ENCODE peak calls at places on chromosomes 4 and X, in five cellular contexts. One of them, this sample, is unnamed.

GRCh38 chrX:4570141-4570540 is 856.7 kb upstream of the PRKX start:
- DNase-seq in dorsolateral prefrontal cortex: no peak
- DNase-seq in endodermal cell: peak; percentile 50
- DNase-seq in body of pancreas: peak; percentile 53
- DNase-seq in stomach: peak; percentile 60
- DNase-seq in this sample: no peak

GRCh38 chr4:151955721-151956340 is 195.0 kb upstream of the GATB start:
- DNase-seq in dorsolateral prefrontal cortex: no peak
- DNase-seq in endodermal cell: no peak
- DNase-seq in body of pancreas: no peak
- DNase-seq in stomach: no peak
- DNase-seq in this sample: no peak

GRCh38 chr4:46389301-46389761 is 597 bp downstream of the GABRA2 start:
- DNase-seq in dorsolateral prefrontal cortex: no peak
- DNase-seq in endodermal cell: peak; percentile 73
- DNase-seq in body of pancreas: no peak
- DNase-seq in stomach: no peak
- DNase-seq in this sample: no peak

GRCh38 chr4:99324361-99324760 is 3.2 kb upstream of the ADH1B start:
- DNase-seq in dorsolateral prefrontal cortex: no peak
- DNase-seq in endodermal cell: no peak
- DNase-seq in body of pancreas: no peak
- DNase-seq in stomach: no peak
- DNase-seq in this sample: no peak

GRCh38 chr4:161714022-161714751 is 449.6 kb downstream of the FSTL5 start:
- DNase-seq in dorsolateral prefrontal cortex: no peak
- DNase-seq in endodermal cell: no peak
- DNase-seq in body of pancreas: no peak
- DNase-seq in stomach: no peak
- DNase-seq in this sample: no peak

GRCh38 chrX:18574591-18574990 is 97.3 kb downstream of the RS1 start:
- DNase-seq in dorsolateral prefrontal cortex: no peak
- DNase-seq in endodermal cell: no peak
- DNase-seq in body of pancreas: peak; percentile 7
- DNase-seq in stomach: no peak
- DNase-seq in this sample: no peak

GRCh38 chr4:26757751-26758150 is 102.9 kb upstream of the STIM2 start:
- DNase-seq in dorsolateral prefrontal cortex: no peak
- DNase-seq in endodermal cell: no peak
- DNase-seq in body of pancreas: no peak
- DNase-seq in stomach: no peak
- DNase-seq in this sample: no peak

GRCh38 chr4:13056630-13057187 is 427.4 kb downstream of the RAB28 start:
- DNase-seq in dorsolateral prefrontal cortex: no peak
- DNase-seq in endodermal cell: no peak
- DNase-seq in body of pancreas: no peak
- DNase-seq in stomach: no peak
- DNase-seq in this sample: no peak

GRCh38 chr4:38366451-38366850 is 297.5 kb upstream of the KLF3 start:
- DNase-seq in dorsolateral prefrontal cortex: no peak
- DNase-seq in endodermal cell: no peak
- DNase-seq in body of pancreas: peak; percentile 10
- DNase-seq in stomach: no peak
- DNase-seq in this sample: no peak

GRCh38 chr4:98446499-98447375 is 185.6 kb downstream of the RAP1GDS1 start:
- DNase-seq in dorsolateral prefrontal cortex: no peak
- DNase-seq in endodermal cell: no peak
- DNase-seq in body of pancreas: peak; percentile 26
- DNase-seq in stomach: peak; percentile 32
- DNase-seq in this sample: no peak

GRCh38 chrX:110381216-110381615 is 22.6 kb downstream of the RTL9 start:
- DNase-seq in dorsolateral prefrontal cortex: no peak
- DNase-seq in endodermal cell: no peak
- DNase-seq in body of pancreas: no peak
- DNase-seq in stomach: no peak
- DNase-seq in this sample: no peak

GRCh38 chrX:23770142-23770541 is 12.8 kb upstream of the SAT1 start:
- DNase-seq in dorsolateral prefrontal cortex: no peak
- DNase-seq in endodermal cell: no peak
- DNase-seq in body of pancreas: no peak
- DNase-seq in stomach: no peak
- DNase-seq in this sample: no peak

GRCh38 chr4:3405176-3405575 is 36.6 kb upstream of the HGFAC start:
- DNase-seq in dorsolateral prefrontal cortex: no peak
- DNase-seq in endodermal cell: no peak
- DNase-seq in body of pancreas: no peak
- DNase-seq in stomach: no peak
- DNase-seq in this sample: no peak

GRCh38 chr4:100086766-100087431 is 103.4 kb downstream of the DDIT4L start:
- DNase-seq in dorsolateral prefrontal cortex: no peak
- DNase-seq in endodermal cell: no peak
- DNase-seq in body of pancreas: no peak
- DNase-seq in stomach: no peak
- DNase-seq in this sample: no peak

GRCh38 chr4:127997534-127998388 is 32.6 kb downstream of the ABHD18 start:
- DNase-seq in dorsolateral prefrontal cortex: no peak
- DNase-seq in endodermal cell: no peak
- DNase-seq in body of pancreas: peak; percentile 19
- DNase-seq in stomach: no peak
- DNase-seq in this sample: no peak

GRCh38 chr4:184170996-184171395 is 46.7 kb downstream of the ENPP6 start:
- DNase-seq in dorsolateral prefrontal cortex: no peak
- DNase-seq in endodermal cell: peak; percentile 79
- DNase-seq in body of pancreas: no peak
- DNase-seq in stomach: no peak
- DNase-seq in this sample: no peak

GRCh38 chr4:159552979-159553768 is 450.3 kb downstream of the RAPGEF2 start:
- DNase-seq in dorsolateral prefrontal cortex: no peak
- DNase-seq in endodermal cell: no peak
- DNase-seq in body of pancreas: peak; percentile 34
- DNase-seq in stomach: no peak
- DNase-seq in this sample: no peak

GRCh38 chr4:111213520-111213919 is 590.6 kb upstream of the PITX2 start:
- DNase-seq in dorsolateral prefrontal cortex: no peak
- DNase-seq in endodermal cell: no peak
- DNase-seq in body of pancreas: no peak
- DNase-seq in stomach: no peak
- DNase-seq in this sample: no peak

GRCh38 chrX:154368630-154369452 is 5.6 kb downstream of the FLNA start:
- DNase-seq in dorsolateral prefrontal cortex: no peak
- DNase-seq in endodermal cell: peak; percentile 78
- DNase-seq in body of pancreas: peak; percentile 76
- DNase-seq in stomach: peak; percentile 61
- DNase-seq in this sample: peak; percentile 86

GRCh38 chr4:152289963-152290362 is 245.9 kb downstream of the FBXW7 start:
- DNase-seq in dorsolateral prefrontal cortex: peak; percentile 5
- DNase-seq in endodermal cell: no peak
- DNase-seq in body of pancreas: no peak
- DNase-seq in stomach: no peak
- DNase-seq in this sample: no peak

GRCh38 chrX:20053537-20053936 is 62.7 kb upstream of the BCLAF3 start:
- DNase-seq in dorsolateral prefrontal cortex: no peak
- DNase-seq in endodermal cell: no peak
- DNase-seq in body of pancreas: no peak
- DNase-seq in stomach: no peak
- DNase-seq in this sample: no peak

GRCh38 chr4:8334786-8335460 is 65.4 kb downstream of the HTRA3 start:
- DNase-seq in dorsolateral prefrontal cortex: no peak
- DNase-seq in endodermal cell: peak; percentile 19
- DNase-seq in body of pancreas: peak; percentile 51
- DNase-seq in stomach: peak; percentile 23
- DNase-seq in this sample: no peak

DNA sequence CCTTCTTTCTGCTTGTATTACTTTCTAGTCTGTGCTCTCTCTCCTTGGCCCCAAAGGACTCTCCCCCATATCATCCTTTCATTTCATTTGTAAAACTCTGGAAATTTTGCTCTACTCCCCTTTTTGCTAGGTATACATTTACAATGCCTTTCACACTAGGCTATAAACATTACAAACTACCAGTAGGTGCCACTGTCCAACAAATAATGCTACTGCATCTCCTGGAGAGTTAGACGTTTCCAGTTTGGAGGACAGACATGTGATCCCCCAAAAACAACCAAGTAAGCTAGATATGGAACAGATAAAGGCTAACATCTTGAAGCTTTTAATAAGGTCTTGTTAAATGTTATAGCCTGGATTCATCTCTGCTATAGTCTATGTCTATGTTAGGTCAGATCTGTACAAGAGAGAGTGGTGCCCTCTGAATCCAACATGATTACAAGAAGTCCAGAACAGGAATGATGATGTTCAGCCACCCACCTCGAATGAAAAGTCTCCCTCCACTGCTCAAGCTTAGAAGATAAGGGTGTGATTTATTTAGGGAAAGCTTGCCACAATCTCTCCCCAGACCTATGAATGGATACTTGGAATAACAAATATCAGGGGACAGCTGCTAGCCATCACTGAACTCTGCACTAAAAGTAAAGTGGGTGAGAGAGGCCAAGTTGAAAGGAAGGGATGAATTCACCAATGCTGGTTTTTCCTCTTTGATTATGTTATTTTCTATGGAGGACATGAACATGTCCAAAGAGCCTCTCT is 14.3 kb downstream of the CBR4 start:
- DNase-seq in dorsolateral prefrontal cortex: no peak
- DNase-seq in endodermal cell: no peak
- DNase-seq in body of pancreas: no peak
- DNase-seq in stomach: no peak
- DNase-seq in this sample: no peak
- TF ChIP-seq CTCF in dorsolateral prefrontal cortex: peak; percentile 31
- TF ChIP-seq CTCF in endodermal cell: peak; percentile 37
- TF ChIP-seq CTCF in body of pancreas: peak; percentile 29
- TF ChIP-seq CTCF in stomach: no peak
- TF ChIP-seq CTCF in this sample: no peak

DNA sequence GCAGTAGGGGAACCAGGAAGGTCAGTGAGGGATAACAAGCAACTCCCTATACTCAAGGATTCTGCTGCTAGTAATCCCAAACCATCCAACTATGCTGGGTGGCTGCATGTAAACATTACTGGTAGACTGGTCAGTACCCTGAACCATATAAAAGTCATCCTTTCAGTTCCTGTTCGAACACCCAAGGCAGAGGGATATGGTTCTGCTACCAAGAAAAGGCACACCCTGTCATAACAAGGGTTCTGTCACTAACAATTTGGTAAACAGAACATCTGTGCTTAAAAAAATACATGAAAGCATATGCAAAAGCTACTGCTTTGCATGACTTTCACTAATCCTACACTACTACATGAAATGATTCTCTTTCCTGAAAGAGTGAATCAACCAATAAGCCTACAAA is 76.8 kb upstream of the MCF2 start:
- DNase-seq in dorsolateral prefrontal cortex: no peak
- DNase-seq in endodermal cell: no peak
- DNase-seq in body of pancreas: no peak
- DNase-seq in stomach: no peak
- DNase-seq in this sample: no peak
- H3K27ac ChIP-seq in dorsolateral prefrontal cortex: no peak overlapping the region
- H3K27ac ChIP-seq in endodermal cell: no peak overlapping the region
- H3K27ac ChIP-seq in body of pancreas: no peak overlapping the region
- H3K27ac ChIP-seq in stomach: no peak overlapping the region
- H3K27ac ChIP-seq in this sample: no peak overlapping the region

GRCh38 chr4:81738891-81739290 is 267.2 kb upstream of the RASGEF1B start:
- DNase-seq in dorsolateral prefrontal cortex: no peak
- DNase-seq in endodermal cell: no peak
- DNase-seq in body of pancreas: no peak
- DNase-seq in stomach: no peak
- DNase-seq in this sample: no peak

GRCh38 chr4:81740492-81740891 is 268.8 kb upstream of the RASGEF1B start:
- DNase-seq in dorsolateral prefrontal cortex: no peak
- DNase-seq in endodermal cell: no peak
- DNase-seq in body of pancreas: peak; percentile 25
- DNase-seq in stomach: no peak
- DNase-seq in this sample: no peak

GRCh38 chr4:81737865-81738559 is 266.3 kb upstream of the RASGEF1B start:
- DNase-seq in dorsolateral prefrontal cortex: no peak
- DNase-seq in endodermal cell: no peak
- DNase-seq in body of pancreas: no peak
- DNase-seq in stomach: no peak
- DNase-seq in this sample: no peak

GRCh38 chr4:81732980-81733379 is 261.3 kb upstream of the RASGEF1B start:
- DNase-seq in dorsolateral prefrontal cortex: no peak
- DNase-seq in endodermal cell: no peak
- DNase-seq in body of pancreas: no peak
- DNase-seq in stomach: no peak
- DNase-seq in this sample: no peak

GRCh38 chr4:81736324-81736723 is 264.6 kb upstream of the RASGEF1B start:
- DNase-seq in dorsolateral prefrontal cortex: no peak
- DNase-seq in endodermal cell: peak; percentile 60
- DNase-seq in body of pancreas: no peak
- DNase-seq in stomach: no peak
- DNase-seq in this sample: no peak
- TF ChIP-seq CTCF in dorsolateral prefrontal cortex: no peak
- TF ChIP-seq CTCF in endodermal cell: peak; percentile 60
- TF ChIP-seq CTCF in body of pancreas: no peak
- TF ChIP-seq CTCF in stomach: no peak
- TF ChIP-seq CTCF in this sample: no peak

GRCh38 chr4:144903953-144904711 is 193.9 kb downstream of the ANAPC10 start:
- DNase-seq in dorsolateral prefrontal cortex: no peak
- DNase-seq in endodermal cell: no peak
- DNase-seq in body of pancreas: no peak
- DNase-seq in stomach: no peak
- DNase-seq in this sample: no peak

GRCh38 chr4:144902614-144903013 is 195.4 kb downstream of the ANAPC10 start:
- DNase-seq in dorsolateral prefrontal cortex: no peak
- DNase-seq in endodermal cell: no peak
- DNase-seq in body of pancreas: no peak
- DNase-seq in stomach: no peak
- DNase-seq in this sample: no peak

GRCh38 chr4:144905286-144905685 is 192.7 kb downstream of the ANAPC10 start:
- DNase-seq in dorsolateral prefrontal cortex: no peak
- DNase-seq in endodermal cell: no peak
- DNase-seq in body of pancreas: no peak
- DNase-seq in stomach: no peak
- DNase-seq in this sample: no peak

GRCh38 chr4:144910753-144911152 is 187.2 kb downstream of the ANAPC10 start:
- DNase-seq in dorsolateral prefrontal cortex: no peak
- DNase-seq in endodermal cell: no peak
- DNase-seq in body of pancreas: no peak
- DNase-seq in stomach: no peak
- DNase-seq in this sample: no peak

DNA sequence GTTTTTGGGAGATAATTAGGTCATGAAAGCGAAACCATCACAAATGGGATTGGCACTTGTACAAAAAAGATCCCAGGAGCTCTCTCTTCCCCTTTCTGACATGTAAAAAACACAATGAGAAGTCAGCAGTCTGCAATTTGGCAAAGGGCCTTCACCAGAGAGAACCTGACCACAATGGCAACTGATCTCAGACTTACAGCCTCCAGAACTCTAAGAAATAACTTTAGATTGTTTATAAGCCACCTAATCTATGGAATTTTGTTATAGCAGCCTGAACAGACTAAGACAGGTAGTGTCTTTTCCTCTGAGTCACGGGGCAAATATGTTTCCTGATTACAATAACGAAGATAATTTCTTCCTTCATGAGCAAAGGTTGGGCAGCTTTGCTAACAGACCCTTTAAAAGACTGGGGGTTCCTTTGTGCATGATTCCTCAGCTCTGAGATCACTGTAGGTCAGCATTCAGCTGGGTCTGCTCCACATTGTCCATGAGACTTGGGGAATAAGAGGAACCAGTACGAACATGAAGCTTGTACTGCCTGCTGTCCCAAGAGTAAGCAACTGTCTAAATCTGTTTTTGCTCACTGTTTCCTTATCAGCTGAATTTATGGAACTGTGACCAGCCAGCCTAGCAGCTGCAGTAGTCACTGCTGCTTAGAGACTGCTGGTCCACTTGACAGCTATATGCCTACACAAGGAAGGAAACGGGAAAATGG is 191.7 kb downstream of the ANAPC10 start:
- DNase-seq in dorsolateral prefrontal cortex: no peak
- DNase-seq in endodermal cell: no peak
- DNase-seq in body of pancreas: no peak
- DNase-seq in stomach: no peak
- DNase-seq in this sample: no peak
- H3K27ac ChIP-seq in dorsolateral prefrontal cortex: no peak overlapping the region
- H3K27ac ChIP-seq in endodermal cell: no peak overlapping the region
- H3K27ac ChIP-seq in body of pancreas: no peak overlapping the region
- H3K27ac ChIP-seq in stomach: no peak overlapping the region
- H3K27ac ChIP-seq in this sample: no peak overlapping the region

This sample was measured in lung.